ENCODE peak calls at places on chromosomes 3 and 15, in nine cellular contexts. B is astrocyte, X is cardiac fibroblast, C is gastrocnemius medialis, Q is Caco-2, U is fibroblast of pulmonary artery, J is astrocyte of the spinal cord, R is psoas muscle, P is hepatocyte. G is an unnamed sample.
A peak's percentile ranks its signal among the peaks of the same experiment; 100 is the strongest.

GRCh38 chr3:171494457-171495109 is 34.4 kb upstream of the TNIK start:
- DNase-seq in B (no peak), X (no peak), C (no peak), Q (no peak), U (no peak), J (no peak), R (no peak), P (no peak), G (no peak)

GRCh38 chr3:58608648-58609047 is 31.5 kb upstream of the FAM107A start:
- DNase-seq in B (no peak), X (no peak), C (peak; percentile 34), Q (no peak), U (no peak), J (no peak), R (no peak), P (no peak), G (no peak)

GRCh38 chr3:186609247-186609868 is 3.5 kb upstream of the AHSG start:
- DNase-seq in B (no peak), X (peak; percentile 42), C (no peak), Q (peak; percentile 61), U (peak; percentile 41), J (no peak), R (no peak), P (no peak), G (no peak)

GRCh38 chr3:191774485-191774884 is 313.5 kb downstream of the PYDC2 start:
- DNase-seq in B (peak; percentile 87), X (peak; percentile 41), C (no peak), Q (no peak), U (peak; percentile 20), J (peak; percentile 96), R (no peak), P (peak; percentile 8), G (no peak)

GRCh38 chr15:52102468-52102867 is 10.1 kb downstream of the BCL2L10 start:
- DNase-seq in B (peak; percentile 84), X (peak; percentile 94), C (no peak), Q (no peak), U (peak; percentile 92), J (peak; percentile 84), R (no peak), P (no peak), G (no peak)

GRCh38 chr15:51558421-51558820 is 64.2 kb downstream of the DMXL2 start:
- DNase-seq in B (no peak), X (no peak), C (no peak), Q (no peak), U (no peak), J (no peak), R (no peak), P (no peak), G (no peak)

GRCh38 chr3:43748179-43748578 is 57.4 kb downstream of the ABHD5 start:
- DNase-seq in B (no peak), X (peak; percentile 63), C (no peak), Q (no peak), U (peak; percentile 36), J (peak; percentile 38), R (no peak), P (no peak), G (peak; percentile 56)

GRCh38 chr3:133211449-133211848 is 173.3 kb downstream of the TMEM108 start:
- DNase-seq in B (peak; percentile 24), X (no peak), C (no peak), Q (no peak), U (peak; percentile 17), J (peak; percentile 31), R (no peak), P (no peak), G (no peak)

GRCh38 chr3:12759097-12759679 is at the start of gene TMEM40:
- DNase-seq in B (no peak), X (no peak), C (no peak), Q (peak; percentile 89), U (no peak), J (no peak), R (no peak), P (peak; percentile 59), G (peak; percentile 54)

GRCh38 chr3:146189519-146190173 is 28.7 kb upstream of the PLOD2 start:
- DNase-seq in B (no peak), X (peak; percentile 80), C (no peak), Q (no peak), U (peak; percentile 74), J (peak; percentile 59), R (no peak), P (peak; percentile 73), G (no peak)

GRCh38 chr15:42286445-42287029 is 13.3 kb upstream of the TMEM87A start:
- DNase-seq in B (no peak), X (peak; percentile 11), C (no peak), Q (no peak), U (peak; percentile 26), J (no peak), R (no peak), P (no peak), G (no peak)

GRCh38 chr3:71684046-71684730 is 41.0 kb downstream of the EIF4E3 start:
- DNase-seq in B (no peak), X (no peak), C (no peak), Q (no peak), U (no peak), J (no peak), R (no peak), P (no peak), G (no peak)

GRCh38 chr3:71685686-71686085 is 39.5 kb downstream of the EIF4E3 start:
- DNase-seq in B (no peak), X (no peak), C (no peak), Q (no peak), U (no peak), J (no peak), R (no peak), P (no peak), G (no peak)

GRCh38 chr3:71681224-71681668 is 44.0 kb downstream of the EIF4E3 start:
- DNase-seq in B (peak; percentile 49), X (peak; percentile 83), C (peak; percentile 37), Q (no peak), U (peak; percentile 83), J (peak; percentile 74), R (peak; percentile 51), P (peak; percentile 74), G (peak; percentile 92)

GRCh38 chr3:71684752-71685151 is 40.5 kb downstream of the EIF4E3 start:
- DNase-seq in B (peak; percentile 74), X (peak; percentile 71), C (no peak), Q (no peak), U (peak; percentile 78), J (peak; percentile 78), R (no peak), P (peak; percentile 56), G (peak; percentile 75)

GRCh38 chr3:71680588-71680987 is 44.6 kb downstream of the EIF4E3 start:
- DNase-seq in B (peak; percentile 45), X (peak; percentile 74), C (no peak), Q (no peak), U (peak; percentile 62), J (peak; percentile 54), R (no peak), P (peak; percentile 42), G (no peak)
- H3K4me3 ChIP-seq in B (no peak overlapping the region), X (no peak overlapping the region), C (no peak overlapping the region), Q (no peak overlapping the region), U (peak overlapping the region; percentile 4), J (no peak overlapping the region), R (no peak overlapping the region), P (no peak overlapping the region), G (no peak overlapping the region)

GRCh38 chr3:120077726-120078125 is 16.5 kb downstream of the GSK3B start:
- DNase-seq in B (no peak), X (no peak), C (no peak), Q (no peak), U (no peak), J (no peak), R (no peak), P (no peak), G (no peak)

GRCh38 chr3:120070263-120070981 is 23.8 kb downstream of the GSK3B start:
- DNase-seq in B (no peak), X (no peak), C (no peak), Q (no peak), U (no peak), J (no peak), R (no peak), P (no peak), G (no peak)

GRCh38 chr3:120067090-120067489 is 27.2 kb downstream of the GSK3B start:
- DNase-seq in B (no peak), X (no peak), C (no peak), Q (no peak), U (no peak), J (no peak), R (no peak), P (no peak), G (no peak)

GRCh38 chr3:120071259-120071658 is 23.0 kb downstream of the GSK3B start:
- DNase-seq in B (no peak), X (no peak), C (no peak), Q (no peak), U (no peak), J (no peak), R (no peak), P (no peak), G (no peak)

GRCh38 chr3:120072867-120073525 is 21.3 kb downstream of the GSK3B start:
- DNase-seq in B (no peak), X (no peak), C (peak; percentile 51), Q (no peak), U (no peak), J (no peak), R (no peak), P (no peak), G (no peak)
- TF ChIP-seq CTCF in B (no peak), X (no peak), C (peak; percentile 11), Q (no peak), U (no peak), J (peak; percentile 19), R (peak; percentile 35), P (no peak), G (no peak)

GRCh38 chr3:125358923-125359322 is 16.2 kb downstream of the ZNF148 start:
- DNase-seq in B (no peak), X (no peak), C (no peak), Q (no peak), U (no peak), J (no peak), R (no peak), P (no peak), G (no peak)

GRCh38 chr3:125356140-125357026 is 18.7 kb downstream of the ZNF148 start:
- DNase-seq in B (no peak), X (no peak), C (no peak), Q (no peak), U (no peak), J (no peak), R (no peak), P (no peak), G (no peak)

GRCh38 chr3:125357032-125357658 is 18.0 kb downstream of the ZNF148 start:
- DNase-seq in B (peak; percentile 36), X (no peak), C (peak; percentile 40), Q (no peak), U (no peak), J (peak; percentile 51), R (peak; percentile 50), P (peak; percentile 29), G (no peak)

GRCh38 chr3:125359700-125360099 is 15.4 kb downstream of the ZNF148 start:
- DNase-seq in B (no peak), X (no peak), C (no peak), Q (no peak), U (no peak), J (no peak), R (no peak), P (no peak), G (no peak)

GRCh38 chr3:125357837-125358236 is 17.3 kb downstream of the ZNF148 start:
- DNase-seq in B (no peak), X (no peak), C (no peak), Q (no peak), U (no peak), J (no peak), R (no peak), P (no peak), G (no peak)
- H3K4me3 ChIP-seq in B (peak overlapping the region; percentile 66), X (no peak overlapping the region), C (peak overlapping the region; percentile 73), Q (no peak overlapping the region), U (no peak overlapping the region), J (peak overlapping the region; percentile 56), R (peak overlapping the region; percentile 75), P (peak overlapping the region; percentile 11), G (no peak overlapping the region)

GRCh38 chr3:632571-633170 is 436.1 kb downstream of the CHL1 start:
- DNase-seq in B (peak; percentile 10), X (peak; percentile 70), C (no peak), Q (peak; percentile 60), U (peak; percentile 57), J (peak; percentile 44), R (no peak), P (peak; percentile 81), G (peak; percentile 17)
- TF ChIP-seq CTCF in B (peak; percentile 79), X (peak; percentile 63), C (peak; percentile 13), Q (peak; percentile 69), U (peak; percentile 58), J (peak; percentile 70), R (peak; percentile 50), P (peak; percentile 76), G (no peak)

G was measured in lower leg skin.